ENCODE peak calls at places on chromosomes 6 and 20, in four cellular contexts. W is psoas muscle; Z is A549; L is CD8-positive, alpha-beta memory T cell. B is an unnamed sample.

GRCh38 chr6:160029525-160029924 is 60.6 kb downstream of the IGF2R start:
- DNase-seq in L (no peak), W (no peak), Z (no peak), B (no peak)

GRCh38 chr6:148265058-148265457 is 77.6 kb upstream of the SASH1 start:
- DNase-seq in Z (no peak), W (no peak), L (no peak), B (no peak)

GRCh38 chr20:58921564-58921963 is 59.5 kb upstream of the NELFCD start:
- DNase-seq in W (no peak), L (no peak), Z (no peak), B (no peak)

GRCh38 chr20:37095108-37095608 is 639 bp downstream of the RBL1 start:
- DNase-seq in Z (peak), W (no peak), L (peak), B (peak)

GRCh38 chr20:61532736-61533135 is 280.7 kb downstream of the CDH4 start:
- DNase-seq in Z (no peak), L (no peak), W (no peak), B (no peak)

GRCh38 chr6:36793913-36794703 is 45.1 kb downstream of the CPNE5 start:
- DNase-seq in W (no peak), Z (no peak), L (no peak), B (no peak)

GRCh38 chr6:33151050-33151449 is 41.2 kb downstream of the COL11A2 start:
- DNase-seq in W (no peak), L (no peak), Z (no peak), B (no peak)

GRCh38 chr20:10433623-10434466 is at the start of gene MKKS:
- DNase-seq in W (peak), Z (peak), L (peak), B (peak)

GRCh38 chr6:17987576-17988421 is at the start of gene KIF13A:
- DNase-seq in W (peak), L (peak), Z (peak), B (peak)

GRCh38 chr6:40906759-40907158 is 132.3 kb downstream of the UNC5CL start:
- DNase-seq in L (no peak), W (no peak), Z (peak), B (no peak)

GRCh38 chr6:26743941-26744699 is 84.6 kb upstream of the ZNF322 start:
- DNase-seq in L (no peak), W (no peak), Z (peak), B (no peak)

GRCh38 chr6:163720005-163720404 is 305.5 kb downstream of the QKI start:
- DNase-seq in Z (no peak), W (no peak), L (no peak), B (no peak)

GRCh38 chr6:55918639-55919038 is 43.2 kb upstream of the BMP5 start:
- DNase-seq in L (no peak), Z (no peak), W (no peak), B (no peak)

GRCh38 chr6:159951772-159952171 is 17.1 kb upstream of the IGF2R start:
- DNase-seq in W (no peak), L (no peak), Z (no peak), B (no peak)

GRCh38 chr6:1797801-1798200 is 188.1 kb downstream of the FOXC1 start:
- DNase-seq in L (no peak), Z (no peak), W (no peak), B (no peak)

GRCh38 chr20:58676161-58676560 is 16.4 kb upstream of the NPEPL1 start:
- DNase-seq in Z (no peak), W (no peak), L (no peak), B (no peak)

GRCh38 chr6:96460052-96460700 is 61.4 kb upstream of the UFL1 start:
- DNase-seq in Z (no peak), L (no peak), W (no peak), B (no peak)

GRCh38 chr6:164897523-164898094 is 411.8 kb downstream of the C6orf118 start:
- DNase-seq in W (no peak), L (no peak), Z (no peak), B (no peak)

GRCh38 chr6:18400831-18401446 is 13.8 kb downstream of the RNF144B start:
- DNase-seq in Z (no peak), L (no peak), W (no peak), B (no peak)

GRCh38 chr20:50591233-50591852 is 81.2 kb downstream of the PTPN1 start:
- DNase-seq in Z (no peak), W (no peak), L (no peak), B (no peak)

GRCh38 chr6:81940451-81940850 is 188.0 kb upstream of the TENT5A start:
- DNase-seq in Z (no peak), L (no peak), W (no peak), B (no peak)

GRCh38 chr6:64955435-64955848 is 751.6 kb downstream of the EYS start:
- DNase-seq in Z (no peak), W (no peak), L (no peak), B (no peak)

GRCh38 chr20:3696745-3697587 is 15.2 kb upstream of the ADAM33 start:
- DNase-seq in L (no peak), W (no peak), Z (no peak), B (no peak)

GRCh38 chr6:45965007-45965406 is 50.7 kb downstream of the CLIC5 start:
- DNase-seq in L (no peak), W (no peak), Z (no peak), B (no peak)

GRCh38 chr6:6248651-6249050 is 71.8 kb downstream of the F13A1 start:
- DNase-seq in Z (no peak), L (no peak), W (no peak), B (no peak)

GRCh38 chr20:40689100-40689942 is at the start of gene MAFB:
- DNase-seq in W (peak), Z (peak), L (peak), B (peak)

GRCh38 chr20:4225778-4226177 is 210.4 kb upstream of the RNF24 start:
- DNase-seq in Z (peak), L (no peak), W (no peak), B (no peak)

GRCh38 chr6:42041131-42042055 is 8.9 kb upstream of the TAF8 start:
- DNase-seq in W (no peak), Z (no peak), L (no peak), B (peak)

GRCh38 chr20:23246682-23247664 is 103.6 kb upstream of the NXT1 start:
- DNase-seq in W (peak), Z (no peak), L (no peak), B (no peak)

GRCh38 chr6:366972-367794 is 24.4 kb upstream of the IRF4 start:
- DNase-seq in L (no peak), W (no peak), Z (no peak), B (no peak)

GRCh38 chr6:138657026-138657425 is 116.5 kb upstream of the CCDC28A start:
- DNase-seq in W (no peak), L (no peak), Z (no peak), B (no peak)

GRCh38 chr6:17042422-17043147 is 59.3 kb upstream of the STMND1 start:
- DNase-seq in Z (peak), W (no peak), L (no peak), B (no peak)

GRCh38 chr20:57159193-57159851 is 107.1 kb downstream of the BMP7 start:
- DNase-seq in L (no peak), Z (no peak), W (no peak), B (no peak)

GRCh38 chr20:63968928-63969760 is 586 bp downstream of the ZNF512B start:
- DNase-seq in W (peak), Z (no peak), L (peak), B (no peak)

GRCh38 chr6:31651602-31652191 is 764 bp downstream of the BAG6 start:
- DNase-seq in L (no peak), W (no peak), Z (peak), B (no peak)

GRCh38 chr6:121858976-121859375 is 423.5 kb downstream of the GJA1 start:
- DNase-seq in L (no peak), W (no peak), Z (no peak), B (no peak)

GRCh38 chr6:121857551-121857950 is 422.1 kb downstream of the GJA1 start:
- DNase-seq in W (no peak), L (no peak), Z (no peak), B (no peak)

GRCh38 chr6:121856296-121856695 is 420.9 kb downstream of the GJA1 start:
- DNase-seq in L (no peak), Z (no peak), W (no peak), B (no peak)

DNA sequence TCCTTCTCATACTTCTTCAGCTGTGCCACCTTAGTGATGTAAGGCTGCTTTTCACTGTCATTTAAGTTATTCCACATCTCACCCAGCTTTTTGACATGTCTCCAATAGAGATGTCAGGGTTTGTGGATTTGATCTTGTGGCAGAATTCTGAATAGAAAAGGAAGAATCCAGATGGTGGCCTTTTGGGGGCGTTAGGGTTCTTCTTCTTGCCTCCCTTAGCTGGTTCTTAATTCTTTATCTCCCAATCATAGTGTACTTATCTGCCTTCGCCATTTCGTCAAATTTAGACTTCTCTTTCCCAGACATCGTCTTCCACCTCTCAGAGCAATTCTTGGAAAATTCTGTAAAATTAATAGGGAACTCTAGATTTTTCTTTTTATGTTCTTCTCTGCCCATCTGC is 422.9 kb downstream of the GJA1 start:
- DNase-seq in W (no peak), L (no peak), Z (no peak), B (no peak)
- H3K27ac ChIP-seq in W (no peak), L (no peak), Z (no peak), B (no peak)

GRCh38 chr6:168265827-168266815 is 53.5 kb downstream of the DACT2 start:
- DNase-seq in W (no peak), Z (no peak), L (no peak), B (no peak)

GRCh38 chr6:168272379-168273011 is 47.1 kb downstream of the DACT2 start:
- DNase-seq in Z (no peak), L (no peak), W (no peak), B (no peak)

GRCh38 chr6:168270274-168271174 is 49.1 kb downstream of the DACT2 start:
- DNase-seq in L (no peak), Z (no peak), W (no peak), B (no peak)

GRCh38 chr6:168268755-168269154 is 50.8 kb downstream of the DACT2 start:
- DNase-seq in L (no peak), Z (no peak), W (no peak), B (no peak)

DNA sequence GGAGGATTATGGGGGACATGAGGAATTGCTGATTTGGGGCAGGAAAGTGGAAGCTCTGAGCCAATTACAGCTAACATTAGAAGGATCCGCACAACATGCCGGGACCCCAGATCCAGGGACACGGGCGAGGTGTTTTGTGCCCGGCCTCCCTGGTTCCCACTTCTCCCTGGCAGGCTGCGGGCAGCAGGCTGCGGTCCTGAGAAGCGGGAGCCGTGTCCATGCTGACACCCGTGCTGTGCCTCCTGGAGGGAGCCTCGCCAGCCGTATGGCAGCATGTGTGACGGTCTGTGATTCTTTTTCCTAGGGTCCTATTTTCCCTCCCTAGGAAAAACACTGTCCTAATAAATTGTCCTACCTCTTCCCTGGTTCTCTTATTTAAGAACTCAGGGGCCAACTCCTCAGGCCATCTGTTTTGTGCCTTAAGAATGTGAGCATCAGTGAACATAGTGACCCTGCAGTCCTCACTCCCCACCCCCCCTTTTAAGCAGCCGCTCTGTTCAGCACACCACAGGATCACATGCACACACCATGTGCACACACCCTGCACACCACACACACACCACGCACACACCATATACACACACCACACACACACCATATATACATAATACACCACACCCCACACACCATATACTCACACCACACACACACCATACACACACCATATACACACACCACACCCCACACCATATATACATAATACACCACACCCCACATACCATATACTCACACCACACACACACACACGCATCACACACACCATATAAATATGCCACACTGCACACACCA is 49.9 kb downstream of the DACT2 start:
- DNase-seq in W (no peak), L (no peak), Z (no peak), B (no peak)
- H3K27ac ChIP-seq in W (no peak), L (no peak), Z (peak), B (no peak)

DNA sequence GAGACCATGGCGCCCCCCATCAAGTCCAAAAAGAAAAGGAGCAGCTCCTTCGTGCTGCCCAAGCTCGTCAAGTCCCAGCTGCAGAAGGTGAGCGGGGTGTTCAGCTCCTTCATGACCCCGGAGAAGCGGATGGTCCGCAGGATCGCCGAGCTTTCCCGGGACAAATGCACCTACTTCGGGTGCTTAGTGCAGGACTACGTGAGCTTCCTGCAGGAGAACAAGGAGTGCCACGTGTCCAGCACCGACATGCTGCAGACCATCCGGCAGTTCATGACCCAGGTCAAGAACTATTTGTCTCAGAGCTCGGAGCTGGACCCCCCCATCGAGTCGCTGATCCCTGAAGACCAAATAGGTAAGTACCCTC is 41.7 kb upstream of the NAA20 start:
- DNase-seq in L (no peak), Z (peak), W (no peak), B (no peak)
- H3K27ac ChIP-seq in L (no peak), Z (peak), W (peak), B (no peak)

GRCh38 chr20:44221368-44221767 is 10.8 kb upstream of the OSER1 start:
- DNase-seq in W (no peak), L (no peak), Z (no peak), B (no peak)

GRCh38 chr20:44219791-44220190 is 9.2 kb upstream of the OSER1 start:
- DNase-seq in Z (no peak), L (no peak), W (no peak), B (no peak)

GRCh38 chr20:44219287-44219686 is 8.7 kb upstream of the OSER1 start:
- DNase-seq in W (no peak), Z (no peak), L (peak), B (peak)

GRCh38 chr20:44217342-44218092 is 6.9 kb upstream of the OSER1 start:
- DNase-seq in L (peak), Z (peak), W (peak), B (peak)

DNA sequence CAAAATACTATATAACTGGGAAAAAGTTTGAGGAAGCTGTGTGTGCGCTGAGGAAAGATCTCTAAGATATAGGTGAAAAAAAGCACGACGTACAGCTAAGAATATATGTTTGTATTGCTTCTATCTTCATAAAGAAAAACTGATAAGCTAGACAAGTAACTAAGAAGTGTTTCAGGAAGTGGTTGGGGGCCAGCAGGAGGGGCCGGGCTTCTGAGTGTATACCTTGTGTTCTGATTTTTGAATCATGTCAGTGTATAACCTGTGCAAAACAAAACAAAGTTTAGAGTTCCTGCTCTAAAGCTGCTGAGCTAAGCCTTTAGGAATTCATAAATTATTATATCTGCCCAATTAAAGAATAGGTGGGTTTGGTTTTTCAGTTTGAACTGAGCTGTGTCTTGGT is 7.9 kb upstream of the OSER1 start:
- DNase-seq in Z (no peak), L (peak), W (no peak), B (peak)
- H3K27ac ChIP-seq in Z (no peak), L (peak), W (no peak), B (peak)

DNA sequence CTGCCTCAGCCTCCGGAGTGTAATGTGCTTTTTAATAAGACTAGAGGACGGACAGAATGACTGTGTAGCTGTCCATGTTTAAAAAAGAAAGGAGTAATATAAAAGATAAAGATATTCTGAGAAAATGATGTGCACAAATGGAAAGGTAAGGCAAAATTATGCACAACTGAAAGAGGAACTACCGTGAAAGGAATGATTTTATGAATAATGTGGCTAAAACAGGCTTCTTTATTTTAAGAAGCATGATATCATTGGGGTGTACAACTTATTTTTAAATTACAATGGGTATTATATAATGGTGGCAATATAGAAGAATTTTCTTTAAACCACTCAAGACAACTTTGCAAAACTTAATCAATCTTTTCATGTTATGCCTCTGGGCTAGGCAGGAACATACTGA is 78.1 kb downstream of the FIG4 start:
- DNase-seq in W (no peak), L (no peak), Z (no peak), B (no peak)
- H3K27ac ChIP-seq in W (no peak), L (no peak), Z (no peak), B (no peak)

GRCh38 chr20:55471052-55472006 is 534.0 kb downstream of the CBLN4 start:
- DNase-seq in W (no peak), L (no peak), Z (no peak), B (no peak)
- H3K27ac ChIP-seq in W (no peak), L (no peak), Z (no peak), B (no peak)

GRCh38 chr6:29941476-29941875 is 856 bp upstream of the HLA-A start:
- DNase-seq in Z (no peak), W (no peak), L (no peak), B (peak)

GRCh38 chr6:29942275-29943052 is at the start of gene HLA-A:
- DNase-seq in Z (peak), L (peak), W (peak), B (peak)

GRCh38 chr6:29941916-29942274 is 437 bp upstream of the HLA-A start:
- DNase-seq in L (no peak), W (no peak), Z (no peak), B (no peak)

GRCh38 chr6:29945421-29945820 is 3.1 kb downstream of the HLA-A start:
- DNase-seq in W (no peak), L (no peak), Z (no peak), B (no peak)

GRCh38 chr6:29943053-29943966 is 978 bp downstream of the HLA-A start:
- DNase-seq in W (no peak), Z (no peak), L (no peak), B (no peak)
- H3K27ac ChIP-seq in W (peak), Z (peak), L (peak), B (peak)

GRCh38 chr6:121809211-121809610 is 373.8 kb downstream of the GJA1 start:
- DNase-seq in W (no peak), Z (no peak), L (no peak), B (no peak)

GRCh38 chr6:121811106-121811505 is 375.7 kb downstream of the GJA1 start:
- DNase-seq in L (no peak), W (no peak), Z (no peak), B (no peak)

GRCh38 chr6:121816361-121816760 is 380.9 kb downstream of the GJA1 start:
- DNase-seq in Z (peak), L (no peak), W (no peak), B (no peak)

GRCh38 chr6:121806116-121806515 is 370.7 kb downstream of the GJA1 start:
- DNase-seq in W (no peak), Z (no peak), L (no peak), B (no peak)

DNA sequence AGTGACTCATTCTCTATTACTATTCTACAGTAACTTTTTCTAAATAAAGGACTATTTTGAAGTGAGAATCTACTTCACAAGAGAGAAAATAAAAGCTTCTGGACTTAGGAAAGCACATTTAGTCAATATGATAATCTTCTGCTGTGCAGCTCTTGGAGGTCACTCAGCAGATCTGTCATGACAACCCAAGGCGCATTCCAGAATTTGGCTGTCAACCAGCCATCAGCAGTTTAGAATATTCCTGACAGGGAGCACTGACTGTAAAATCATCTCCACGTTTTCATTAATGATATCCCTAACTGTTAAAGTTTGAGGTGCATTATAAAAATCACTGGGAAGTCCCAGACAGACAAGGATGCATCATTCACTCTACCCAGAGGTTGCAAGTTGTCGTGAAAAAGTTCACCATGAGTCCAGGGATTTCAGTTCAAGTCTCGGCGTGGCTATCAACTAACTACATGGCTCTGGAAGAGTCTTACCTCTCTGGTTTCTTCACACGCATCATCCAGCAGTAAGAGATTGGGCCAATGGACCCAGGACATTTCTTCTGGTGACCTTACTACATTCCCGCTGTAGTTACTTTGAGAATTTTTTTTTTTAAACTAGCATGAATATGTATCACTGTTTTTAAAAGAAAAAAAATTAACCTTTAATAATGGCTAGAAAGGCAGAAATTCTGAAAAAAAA is 375.0 kb downstream of the GJA1 start:
- DNase-seq in L (no peak), Z (no peak), W (no peak), B (no peak)
- H3K27ac ChIP-seq in L (no peak), Z (no peak), W (no peak), B (no peak)

B was measured in CD4-positive, CD25-positive, alpha-beta regulatory T cell.